ENCODE peak calls at places on chromosomes 11 and 22, in six cellular contexts. E is heart left ventricle; D is transverse colon; M is stomach; O is CD8-positive, alpha-beta T cell; T is endodermal cell. Y is an unnamed sample.

GRCh38 chr11:40161855-40162410 is 1297.5 kb downstream of the LRRC4C start:
- DNase-seq in E (no peak), D (no peak), M (no peak), O (no peak), T (no peak), Y (peak; percentile 5)

GRCh38 chr11:19849107-19849789 is 136.6 kb downstream of the NAV2 start:
- DNase-seq in E (peak; percentile 23), D (no peak), M (peak; percentile 34), O (no peak), T (no peak), Y (peak; percentile 79)

GRCh38 chr22:32660292-32660691 is 141.2 kb upstream of the TIMP3 start:
- DNase-seq in E (peak; percentile 66), D (peak; percentile 69), M (peak; percentile 70), O (peak; percentile 51), T (peak; percentile 92), Y (peak; percentile 69)

GRCh38 chr11:93193721-93194120 is 4.1 kb downstream of the SLC36A4 start:
- DNase-seq in E (no peak), D (no peak), M (no peak), O (no peak), T (no peak), Y (no peak)

GRCh38 chr22:23520875-23521441 is 59.1 kb downstream of the IGLL1 start:
- DNase-seq in E (peak; percentile 43), D (no peak), M (no peak), O (no peak), T (no peak), Y (peak; percentile 19)

GRCh38 chr22:40199223-40199622 is 21.5 kb downstream of the TNRC6B start:
- DNase-seq in E (no peak), D (no peak), M (no peak), O (no peak), T (no peak), Y (no peak)

GRCh38 chr22:40046126-40046525 is 51.4 kb downstream of the FAM83F start:
- DNase-seq in E (no peak), D (no peak), M (no peak), O (no peak), T (no peak), Y (no peak)

GRCh38 chr11:122330466-122330865 is 214.5 kb upstream of the BLID start:
- DNase-seq in E (no peak), D (no peak), M (no peak), O (no peak), T (no peak), Y (no peak)

GRCh38 chr11:47766363-47767227 is 546 bp downstream of the FNBP4 start:
- DNase-seq in E (peak; percentile 74), D (peak; percentile 81), M (peak; percentile 79), O (peak; percentile 70), T (peak; percentile 67), Y (peak; percentile 76)

GRCh38 chr11:47906066-47906465 is 57.9 kb upstream of the NUP160 start:
- DNase-seq in E (no peak), D (no peak), M (no peak), O (no peak), T (no peak), Y (no peak)

GRCh38 chr11:112166561-112166960 is 611 bp upstream of the TEX12 start:
- DNase-seq in E (no peak), D (peak; percentile 47), M (no peak), O (no peak), T (no peak), Y (no peak)

GRCh38 chr11:58900479-58901420 is 38.5 kb upstream of the GLYATL1 start:
- DNase-seq in E (peak; percentile 53), D (peak; percentile 82), M (peak; percentile 83), O (no peak), T (peak; percentile 99), Y (peak; percentile 88)

GRCh38 chr11:60910711-60911366 is 3.1 kb upstream of the TMEM109 start:
- DNase-seq in E (no peak), D (no peak), M (no peak), O (no peak), T (no peak), Y (no peak)

GRCh38 chr11:131684111-131685060 is 314.0 kb downstream of the NTM start:
- DNase-seq in E (no peak), D (no peak), M (no peak), O (no peak), T (peak; percentile 72), Y (no peak)

GRCh38 chr11:123195182-123196059 is at the start of gene CLMP:
- DNase-seq in E (peak; percentile 49), D (peak; percentile 53), M (no peak), O (no peak), T (peak; percentile 88), Y (peak; percentile 24)

GRCh38 chr11:65574147-65574962 is 1.5 kb upstream of the EHBP1L1 start:
- DNase-seq in E (peak; percentile 96), D (peak; percentile 90), M (peak; percentile 89), O (peak; percentile 84), T (peak; percentile 97), Y (peak; percentile 92)

GRCh38 chr11:11450744-11451362 is 97.8 kb upstream of the CSNK2A3 start:
- DNase-seq in E (no peak), D (no peak), M (no peak), O (no peak), T (no peak), Y (no peak)

GRCh38 chr11:112958670-112959069 is 2.5 kb upstream of the NCAM1 start:
- DNase-seq in E (no peak), D (no peak), M (no peak), O (no peak), T (no peak), Y (no peak)

GRCh38 chr22:33781396-33781795 is 138.9 kb downstream of the LARGE1 start:
- DNase-seq in E (peak; percentile 48), D (no peak), M (no peak), O (no peak), T (no peak), Y (peak; percentile 7)

GRCh38 chr11:61132646-61133045 is 28.6 kb downstream of the VPS37C start:
- DNase-seq in E (no peak), D (no peak), M (no peak), O (no peak), T (no peak), Y (no peak)

GRCh38 chr11:33375236-33375635 is 118.1 kb downstream of the HIPK3 start:
- DNase-seq in E (no peak), D (no peak), M (no peak), O (no peak), T (peak; percentile 55), Y (no peak)

GRCh38 chr11:121936781-121937447 is 179.1 kb downstream of the BLID start:
- DNase-seq in E (no peak), D (no peak), M (no peak), O (no peak), T (no peak), Y (no peak)

GRCh38 chr22:37448521-37449150 is 21.4 kb upstream of the ELFN2 start:
- DNase-seq in E (no peak), D (no peak), M (no peak), O (no peak), T (no peak), Y (no peak)

GRCh38 chr11:36339899-36340298 is 43.8 kb downstream of the PRR5L start:
- DNase-seq in E (no peak), D (no peak), M (no peak), O (no peak), T (no peak), Y (no peak)

DNA sequence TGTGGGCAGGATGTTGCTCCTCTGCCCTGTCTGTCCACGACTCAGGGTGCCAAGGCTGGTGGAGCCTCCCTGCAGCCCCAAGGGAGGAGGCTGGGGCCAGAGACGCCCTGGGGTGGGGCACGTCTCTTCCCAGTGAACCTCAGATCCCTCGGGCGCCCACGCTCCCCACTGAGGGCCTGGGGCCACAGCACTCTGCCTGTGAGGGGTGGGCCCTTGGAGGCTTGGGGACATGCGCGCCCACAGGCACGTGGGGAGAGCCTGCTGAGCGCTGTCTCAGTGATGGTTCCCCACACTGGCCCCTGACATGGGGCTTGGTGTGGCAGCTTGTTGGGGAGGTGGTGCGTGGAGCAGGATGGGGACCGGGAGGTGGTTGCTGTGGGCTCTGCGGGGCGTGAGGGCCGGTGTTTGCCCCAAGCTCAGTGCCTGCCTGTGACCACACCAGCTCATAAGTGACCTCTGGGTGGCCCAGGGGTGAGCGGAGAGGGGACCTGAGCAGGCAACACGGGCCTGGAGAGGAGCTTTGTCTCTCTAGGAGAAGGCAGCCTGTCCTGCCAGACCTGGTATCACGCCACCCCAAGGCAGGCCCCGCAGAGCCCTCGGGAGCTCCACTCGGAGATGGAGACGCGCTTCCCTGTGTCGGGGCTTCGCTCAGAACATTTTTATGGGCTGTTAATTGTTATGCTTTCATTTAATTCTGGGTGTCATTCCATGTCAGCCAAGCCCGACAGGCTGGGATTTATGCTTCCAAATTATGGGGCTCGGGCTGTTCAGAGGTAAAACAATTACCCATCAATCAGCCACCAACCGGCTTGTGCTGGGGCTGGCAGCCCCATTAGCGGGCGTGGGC is 27.4 kb upstream of the CCDC188 start:
- DNase-seq in E (no peak), D (no peak), M (no peak), O (no peak), T (no peak), Y (no peak)
- H3K4me1 ChIP-seq in E (no peaks in the 10 kb centered on the region), D (no peaks in the 10 kb centered on the region), M (no peaks in the 10 kb centered on the region), O (no peaks in the 10 kb centered on the region), T (peaks cover 14% of the 10 kb centered on the region), Y (no peaks in the 10 kb centered on the region)

DNA sequence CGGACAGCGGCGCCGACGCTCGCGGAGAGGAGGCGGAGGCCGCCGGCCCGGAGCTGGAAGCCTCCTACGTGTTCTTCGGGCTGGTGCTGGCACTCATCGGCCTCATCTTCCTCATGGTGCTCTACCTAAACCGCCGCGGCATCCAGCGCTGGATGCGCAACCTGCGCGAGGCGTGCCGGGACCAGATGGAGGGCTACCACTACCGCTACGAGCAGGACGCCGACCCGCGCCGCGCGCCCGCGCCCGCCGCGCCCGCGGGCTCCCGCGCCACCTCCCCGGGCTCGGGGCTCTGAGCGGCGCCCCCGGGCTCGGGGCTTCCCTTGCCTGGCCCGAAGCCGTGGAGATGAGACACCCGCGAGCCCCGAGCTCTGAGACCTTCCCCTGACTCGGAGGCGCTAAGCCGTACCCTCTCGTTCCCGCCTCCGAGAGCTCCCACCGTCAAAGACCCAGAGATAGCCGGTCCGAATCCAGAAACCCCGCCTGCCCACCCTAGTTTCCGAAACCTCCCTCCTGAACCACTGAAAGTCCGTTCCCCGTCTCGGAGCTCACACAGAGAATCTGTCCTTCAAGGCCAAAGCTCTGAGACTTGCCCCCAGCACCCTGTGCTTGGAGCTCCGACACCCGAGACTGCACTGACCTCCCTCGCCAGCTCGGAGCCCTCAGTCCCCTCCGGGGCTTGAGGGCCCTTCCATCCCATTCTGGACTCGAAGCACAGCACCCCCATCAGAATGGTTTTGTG is 1.5 kb downstream of the TPBGL start:
- DNase-seq in E (no peak), D (no peak), M (peak; percentile 11), O (no peak), T (no peak), Y (no peak)
- TF ChIP-seq CTCF in E (no peak), D (no peak), M (no peak), O (peak; percentile 2), T (no peak), Y (peak; percentile 11)

DNA sequence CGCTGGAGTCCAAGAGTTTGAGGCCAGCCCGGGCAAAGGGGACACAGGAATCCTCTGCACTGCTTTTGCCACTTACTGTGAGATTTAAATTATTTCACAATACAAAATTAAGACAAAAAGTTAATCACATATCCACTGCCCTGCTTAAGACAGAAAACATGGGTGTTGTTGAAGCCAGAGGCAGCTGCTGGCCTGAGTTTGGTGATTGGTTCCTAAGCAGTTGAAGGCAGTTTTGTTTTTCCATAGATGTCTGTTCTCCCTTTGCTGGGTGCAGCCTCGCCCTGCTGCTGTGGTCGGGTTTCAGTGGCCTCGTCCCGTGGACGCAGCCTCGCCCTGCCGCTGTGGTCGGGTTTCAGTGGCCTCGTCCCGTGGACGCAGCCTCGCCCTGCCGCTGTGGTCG is 70.2 kb upstream of the PPP6R3 start:
- DNase-seq in E (no peak), D (no peak), M (no peak), O (no peak), T (no peak), Y (no peak)
- H3K36me3 ChIP-seq in E (no peaks in the 10 kb centered on the region), D (no peaks in the 10 kb centered on the region), M (peaks cover 93% of the 10 kb centered on the region), O (no peaks in the 10 kb centered on the region), T (peaks cover 35% of the 10 kb centered on the region), Y (peaks cover 5% of the 10 kb centered on the region)

GRCh38 chr22:21940521-21940920 is 12.1 kb downstream of the PPM1F start:
- DNase-seq in E (no peak), D (no peak), M (no peak), O (no peak), T (no peak), Y (no peak)
- H3K4me1 ChIP-seq in E (peaks cover 97% of the 10 kb centered on the region), D (peaks cover 27% of the 10 kb centered on the region), M (peaks cover 87% of the 10 kb centered on the region), O (peaks cover 23% of the 10 kb centered on the region), T (peaks cover 4% of the 10 kb centered on the region), Y (peaks cover 34% of the 10 kb centered on the region)

Y was measured in body of pancreas.